ENCODE peak calls at places on chromosomes 16 and 17, in eight cellular contexts. X is stimulated activated CD4-positive, alpha-beta T cell treated with anti-CD3 and anti-CD28 coated beads, Interleukin-4, amount 100 ng/mL, for 24 hours; L is iris pigment epithelial cell; Z is effector memory CD8-positive, alpha-beta T cell; R is activated CD4-positive, alpha-beta T cell treated with anti-CD3 and anti-CD28 coated beads, Interleukin-2, amount 10 ng/mL, durations not matched to agents 7 days and 5 days; F is OCI-M1; H is EL; G is hippocampal formation. E is an unnamed sample.

GRCh38 chr17:44840274-44840673 is 7.4 kb upstream of the HIGD1B start:
- DNase-seq in L (no peak), H (no peak), F (no peak), R (no peak), X (no peak), G (no peak), Z (no peak), E (no peak)

GRCh38 chr17:11391134-11391533 is 150.1 kb downstream of the SHISA6 start:
- DNase-seq in F (no peak), H (no peak), G (no peak), X (no peak), R (no peak), Z (no peak), L (no peak), E (peak; percentile 5)

GRCh38 chr16:25108054-25108453 is 3.5 kb upstream of the LCMT1 start:
- DNase-seq in R (peak; percentile 49), H (no peak), F (peak; percentile 53), Z (peak; percentile 23), G (no peak), L (no peak), X (peak; percentile 23), E (peak; percentile 75)

GRCh38 chr17:55157165-55157564 is 107.6 kb upstream of the HLF start:
- DNase-seq in Z (no peak), L (peak; percentile 75), G (no peak), F (no peak), H (peak; percentile 27), X (no peak), R (no peak), E (no peak)

GRCh38 chr16:84868328-84868727 is 48.5 kb downstream of the CRISPLD2 start:
- DNase-seq in G (no peak), X (no peak), R (no peak), L (no peak), F (no peak), H (no peak), Z (no peak), E (no peak)

GRCh38 chr16:83044589-83044988 is 417.8 kb downstream of the CDH13 start:
- DNase-seq in X (no peak), Z (no peak), L (no peak), H (no peak), R (no peak), G (no peak), F (no peak), E (no peak)

GRCh38 chr17:7133424-7133823 is 18.8 kb upstream of the ASGR2 start:
- DNase-seq in H (no peak), Z (peak; percentile 27), X (peak; percentile 40), L (no peak), G (no peak), F (peak; percentile 68), R (no peak), E (peak; percentile 37)

GRCh38 chr17:62696726-62697490 is 69.4 kb downstream of the MRC2 start:
- DNase-seq in Z (no peak), H (no peak), G (peak; percentile 15), F (no peak), L (no peak), R (no peak), X (no peak), E (no peak)

GRCh38 chr17:1469231-1469852 is 13.3 kb upstream of the CRK start:
- DNase-seq in L (no peak), X (no peak), H (peak; percentile 51), G (no peak), F (no peak), Z (no peak), R (no peak), E (no peak)

E was measured in K562.